ENCODE peak calls at places on chromosomes 5 and 9, in nine cellular contexts. One of them, this sample, is unnamed.

GRCh38 chr9:36250079-36250478 is 8.2 kb downstream of the GNE start:
- DNase-seq in psoas muscle: no peak
- DNase-seq in lower leg skin: no peak
- DNase-seq in CD8-positive, alpha-beta memory T cell: no peak
- DNase-seq in GM06990: no peak
- DNase-seq in heart right ventricle: no peak
- DNase-seq in fibroblast of the aortic adventitia: no peak
- DNase-seq in stomach: no peak
- DNase-seq in ovary: no peak
- DNase-seq in this sample: no peak

GRCh38 chr5:164352695-164353094 is 847.3 kb downstream of the MAT2B start:
- DNase-seq in psoas muscle: no peak
- DNase-seq in lower leg skin: no peak
- DNase-seq in CD8-positive, alpha-beta memory T cell: no peak
- DNase-seq in GM06990: no peak
- DNase-seq in heart right ventricle: no peak
- DNase-seq in fibroblast of the aortic adventitia: peak
- DNase-seq in stomach: no peak
- DNase-seq in ovary: no peak
- DNase-seq in this sample: no peak

GRCh38 chr5:57175586-57175985 is 1.7 kb downstream of the GPBP1 start:
- DNase-seq in psoas muscle: no peak
- DNase-seq in lower leg skin: no peak
- DNase-seq in CD8-positive, alpha-beta memory T cell: no peak
- DNase-seq in GM06990: no peak
- DNase-seq in heart right ventricle: no peak
- DNase-seq in fibroblast of the aortic adventitia: peak
- DNase-seq in stomach: no peak
- DNase-seq in ovary: no peak
- DNase-seq in this sample: no peak

GRCh38 chr5:13081116-13081515 is 863.4 kb downstream of the DNAH5 start:
- DNase-seq in psoas muscle: no peak
- DNase-seq in lower leg skin: no peak
- DNase-seq in CD8-positive, alpha-beta memory T cell: no peak
- DNase-seq in GM06990: no peak
- DNase-seq in heart right ventricle: no peak
- DNase-seq in fibroblast of the aortic adventitia: no peak
- DNase-seq in stomach: no peak
- DNase-seq in ovary: no peak
- DNase-seq in this sample: peak

GRCh38 chr5:148474025-148474511 is 90.3 kb downstream of the FBXO38 start:
- DNase-seq in psoas muscle: peak
- DNase-seq in lower leg skin: no peak
- DNase-seq in CD8-positive, alpha-beta memory T cell: no peak
- DNase-seq in GM06990: no peak
- DNase-seq in heart right ventricle: peak
- DNase-seq in fibroblast of the aortic adventitia: peak
- DNase-seq in stomach: no peak
- DNase-seq in ovary: no peak
- DNase-seq in this sample: peak

GRCh38 chr5:14930486-14930885 is 58.9 kb upstream of the ANKH start:
- DNase-seq in psoas muscle: no peak
- DNase-seq in lower leg skin: no peak
- DNase-seq in CD8-positive, alpha-beta memory T cell: no peak
- DNase-seq in GM06990: no peak
- DNase-seq in heart right ventricle: no peak
- DNase-seq in fibroblast of the aortic adventitia: no peak
- DNase-seq in stomach: no peak
- DNase-seq in ovary: no peak
- DNase-seq in this sample: no peak

GRCh38 chr5:17024686-17025180 is 88.6 kb upstream of the MYO10 start:
- DNase-seq in psoas muscle: no peak
- DNase-seq in lower leg skin: no peak
- DNase-seq in CD8-positive, alpha-beta memory T cell: no peak
- DNase-seq in GM06990: no peak
- DNase-seq in heart right ventricle: no peak
- DNase-seq in fibroblast of the aortic adventitia: no peak
- DNase-seq in stomach: no peak
- DNase-seq in ovary: no peak
- DNase-seq in this sample: peak

GRCh38 chr9:91431485-91431884 is 7.9 kb upstream of the NFIL3 start:
- DNase-seq in psoas muscle: no peak
- DNase-seq in lower leg skin: no peak
- DNase-seq in CD8-positive, alpha-beta memory T cell: no peak
- DNase-seq in GM06990: no peak
- DNase-seq in heart right ventricle: no peak
- DNase-seq in fibroblast of the aortic adventitia: no peak
- DNase-seq in stomach: no peak
- DNase-seq in ovary: no peak
- DNase-seq in this sample: no peak

GRCh38 chr9:36729902-36730301 is 157.2 kb downstream of the MELK start:
- DNase-seq in psoas muscle: no peak
- DNase-seq in lower leg skin: no peak
- DNase-seq in CD8-positive, alpha-beta memory T cell: no peak
- DNase-seq in GM06990: no peak
- DNase-seq in heart right ventricle: no peak
- DNase-seq in fibroblast of the aortic adventitia: peak
- DNase-seq in stomach: no peak
- DNase-seq in ovary: no peak
- DNase-seq in this sample: no peak

GRCh38 chr9:119366909-119367690 is 2.1 kb downstream of the BRINP1 start:
- DNase-seq in psoas muscle: no peak
- DNase-seq in lower leg skin: no peak
- DNase-seq in CD8-positive, alpha-beta memory T cell: no peak
- DNase-seq in GM06990: no peak
- DNase-seq in heart right ventricle: no peak
- DNase-seq in fibroblast of the aortic adventitia: no peak
- DNase-seq in stomach: no peak
- DNase-seq in ovary: no peak
- DNase-seq in this sample: no peak

GRCh38 chr9:2053883-2054845 is 39.0 kb downstream of the SMARCA2 start:
- DNase-seq in psoas muscle: no peak
- DNase-seq in lower leg skin: peak
- DNase-seq in CD8-positive, alpha-beta memory T cell: peak
- DNase-seq in GM06990: peak
- DNase-seq in heart right ventricle: no peak
- DNase-seq in fibroblast of the aortic adventitia: peak
- DNase-seq in stomach: peak
- DNase-seq in ovary: no peak
- DNase-seq in this sample: peak

GRCh38 chr5:96567188-96567587 is 95.0 kb upstream of the CAST start:
- DNase-seq in psoas muscle: no peak
- DNase-seq in lower leg skin: no peak
- DNase-seq in CD8-positive, alpha-beta memory T cell: no peak
- DNase-seq in GM06990: no peak
- DNase-seq in heart right ventricle: no peak
- DNase-seq in fibroblast of the aortic adventitia: peak
- DNase-seq in stomach: no peak
- DNase-seq in ovary: no peak
- DNase-seq in this sample: peak

GRCh38 chr9:37693265-37693664 is 42.5 kb downstream of the FRMPD1 start:
- DNase-seq in psoas muscle: no peak
- DNase-seq in lower leg skin: no peak
- DNase-seq in CD8-positive, alpha-beta memory T cell: no peak
- DNase-seq in GM06990: no peak
- DNase-seq in heart right ventricle: no peak
- DNase-seq in fibroblast of the aortic adventitia: peak
- DNase-seq in stomach: no peak
- DNase-seq in ovary: no peak
- DNase-seq in this sample: no peak

GRCh38 chr9:105656131-105656921 is 5.9 kb upstream of the TAL2 start:
- DNase-seq in psoas muscle: peak
- DNase-seq in lower leg skin: no peak
- DNase-seq in CD8-positive, alpha-beta memory T cell: no peak
- DNase-seq in GM06990: peak
- DNase-seq in heart right ventricle: peak
- DNase-seq in fibroblast of the aortic adventitia: no peak
- DNase-seq in stomach: peak
- DNase-seq in ovary: peak
- DNase-seq in this sample: peak

GRCh38 chr5:98497391-98497790 is 276.1 kb upstream of the RGMB start:
- DNase-seq in psoas muscle: no peak
- DNase-seq in lower leg skin: no peak
- DNase-seq in CD8-positive, alpha-beta memory T cell: no peak
- DNase-seq in GM06990: no peak
- DNase-seq in heart right ventricle: no peak
- DNase-seq in fibroblast of the aortic adventitia: peak
- DNase-seq in stomach: no peak
- DNase-seq in ovary: no peak
- DNase-seq in this sample: no peak

GRCh38 chr9:133389562-133389961 is 13.4 kb downstream of the STKLD1 start:
- DNase-seq in psoas muscle: no peak
- DNase-seq in lower leg skin: no peak
- DNase-seq in CD8-positive, alpha-beta memory T cell: no peak
- DNase-seq in GM06990: no peak
- DNase-seq in heart right ventricle: no peak
- DNase-seq in fibroblast of the aortic adventitia: no peak
- DNase-seq in stomach: no peak
- DNase-seq in ovary: no peak
- DNase-seq in this sample: no peak

GRCh38 chr9:115672477-115673316 is 480.9 kb upstream of the PAPPA start:
- DNase-seq in psoas muscle: no peak
- DNase-seq in lower leg skin: no peak
- DNase-seq in CD8-positive, alpha-beta memory T cell: no peak
- DNase-seq in GM06990: no peak
- DNase-seq in heart right ventricle: no peak
- DNase-seq in fibroblast of the aortic adventitia: peak
- DNase-seq in stomach: no peak
- DNase-seq in ovary: no peak
- DNase-seq in this sample: peak
- H3K4me3 ChIP-seq in psoas muscle: no peak
- H3K4me3 ChIP-seq in lower leg skin: no peak
- H3K4me3 ChIP-seq in CD8-positive, alpha-beta memory T cell: no peak
- H3K4me3 ChIP-seq in GM06990: no peak
- H3K4me3 ChIP-seq in heart right ventricle: no peak
- H3K4me3 ChIP-seq in fibroblast of the aortic adventitia: no peak
- H3K4me3 ChIP-seq in stomach: no peak
- H3K4me3 ChIP-seq in ovary: no peak
- H3K4me3 ChIP-seq in this sample: no peak

GRCh38 chr5:126477281-126477680 is 54.1 kb downstream of the GRAMD2B start:
- DNase-seq in psoas muscle: no peak
- DNase-seq in lower leg skin: no peak
- DNase-seq in CD8-positive, alpha-beta memory T cell: no peak
- DNase-seq in GM06990: no peak
- DNase-seq in heart right ventricle: no peak
- DNase-seq in fibroblast of the aortic adventitia: peak
- DNase-seq in stomach: no peak
- DNase-seq in ovary: no peak
- DNase-seq in this sample: no peak
- H3K4me3 ChIP-seq in psoas muscle: no peak
- H3K4me3 ChIP-seq in lower leg skin: no peak
- H3K4me3 ChIP-seq in CD8-positive, alpha-beta memory T cell: no peak
- H3K4me3 ChIP-seq in GM06990: no peak
- H3K4me3 ChIP-seq in heart right ventricle: no peak
- H3K4me3 ChIP-seq in fibroblast of the aortic adventitia: no peak
- H3K4me3 ChIP-seq in stomach: no peak
- H3K4me3 ChIP-seq in ovary: no peak
- H3K4me3 ChIP-seq in this sample: no peak

GRCh38 chr9:135993409-135993742 is 32.2 kb upstream of the UBAC1 start:
- DNase-seq in psoas muscle: no peak
- DNase-seq in lower leg skin: no peak
- DNase-seq in CD8-positive, alpha-beta memory T cell: no peak
- DNase-seq in GM06990: no peak
- DNase-seq in heart right ventricle: no peak
- DNase-seq in fibroblast of the aortic adventitia: no peak
- DNase-seq in stomach: no peak
- DNase-seq in ovary: no peak
- DNase-seq in this sample: no peak

GRCh38 chr9:135991771-135992170 is 30.6 kb upstream of the UBAC1 start:
- DNase-seq in psoas muscle: no peak
- DNase-seq in lower leg skin: no peak
- DNase-seq in CD8-positive, alpha-beta memory T cell: no peak
- DNase-seq in GM06990: no peak
- DNase-seq in heart right ventricle: no peak
- DNase-seq in fibroblast of the aortic adventitia: no peak
- DNase-seq in stomach: no peak
- DNase-seq in ovary: no peak
- DNase-seq in this sample: no peak

GRCh38 chr9:135990468-135991429 is 29.6 kb upstream of the UBAC1 start:
- DNase-seq in psoas muscle: peak
- DNase-seq in lower leg skin: no peak
- DNase-seq in CD8-positive, alpha-beta memory T cell: peak
- DNase-seq in GM06990: peak
- DNase-seq in heart right ventricle: peak
- DNase-seq in fibroblast of the aortic adventitia: peak
- DNase-seq in stomach: peak
- DNase-seq in ovary: peak
- DNase-seq in this sample: peak

GRCh38 chr9:135993840-135994776 is 32.9 kb upstream of the UBAC1 start:
- DNase-seq in psoas muscle: no peak
- DNase-seq in lower leg skin: no peak
- DNase-seq in CD8-positive, alpha-beta memory T cell: no peak
- DNase-seq in GM06990: no peak
- DNase-seq in heart right ventricle: no peak
- DNase-seq in fibroblast of the aortic adventitia: no peak
- DNase-seq in stomach: no peak
- DNase-seq in ovary: no peak
- DNase-seq in this sample: no peak

DNA sequence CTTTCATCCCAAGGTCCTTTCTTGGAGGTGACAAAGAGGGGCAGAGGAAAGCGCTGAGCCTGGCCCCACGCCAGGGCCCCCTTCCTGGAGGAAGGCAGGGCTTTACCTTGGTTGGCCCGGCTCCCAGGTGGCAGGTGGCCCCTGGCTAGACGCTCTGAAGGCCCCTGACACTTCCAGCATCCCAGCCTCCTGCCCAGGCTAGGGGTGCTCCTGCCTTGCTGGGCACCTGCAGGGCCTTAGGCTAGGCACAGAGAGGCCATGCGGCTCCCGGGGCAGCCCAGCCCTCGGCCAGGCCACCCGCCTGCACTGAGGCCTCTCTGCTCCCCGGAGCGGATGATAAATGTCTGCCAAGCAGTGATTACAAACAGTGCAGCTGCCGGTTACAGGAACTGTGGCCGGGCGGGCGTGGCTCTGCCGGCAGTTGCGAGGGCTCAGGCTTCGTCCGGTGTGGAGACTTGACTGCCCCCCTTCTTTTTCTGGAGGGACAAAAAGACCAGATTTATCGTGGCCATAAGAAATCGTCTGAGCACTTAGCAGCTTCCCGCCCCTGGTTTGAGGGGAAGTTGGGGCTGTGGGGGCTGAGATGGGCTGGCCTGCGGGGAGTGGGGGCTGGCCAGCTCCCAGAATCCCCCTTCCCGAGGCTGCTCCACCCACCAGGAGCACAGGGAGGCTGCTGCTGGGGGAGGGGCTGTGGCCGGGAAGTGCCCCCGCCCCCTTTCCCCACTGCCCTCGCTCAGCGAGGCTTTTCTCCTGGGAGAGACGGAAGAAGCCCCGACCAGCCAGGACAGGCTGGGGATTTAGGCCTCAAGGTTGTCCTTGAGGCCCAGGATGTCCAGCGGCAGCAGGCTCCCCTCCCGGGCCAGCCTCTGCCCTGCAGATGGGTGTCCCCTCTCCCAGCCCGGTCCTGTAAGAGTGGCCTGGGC is 31.6 kb upstream of the UBAC1 start:
- DNase-seq in psoas muscle: peak
- DNase-seq in lower leg skin: peak
- DNase-seq in CD8-positive, alpha-beta memory T cell: peak
- DNase-seq in GM06990: peak
- DNase-seq in heart right ventricle: peak
- DNase-seq in fibroblast of the aortic adventitia: peak
- DNase-seq in stomach: peak
- DNase-seq in ovary: peak
- DNase-seq in this sample: peak
- H3K4me3 ChIP-seq in psoas muscle: peak
- H3K4me3 ChIP-seq in lower leg skin: no peak
- H3K4me3 ChIP-seq in CD8-positive, alpha-beta memory T cell: peak
- H3K4me3 ChIP-seq in GM06990: no peak
- H3K4me3 ChIP-seq in heart right ventricle: peak
- H3K4me3 ChIP-seq in fibroblast of the aortic adventitia: peak
- H3K4me3 ChIP-seq in stomach: peak
- H3K4me3 ChIP-seq in ovary: peak
- H3K4me3 ChIP-seq in this sample: peak

GRCh38 chr9:136545065-136545965 is 533 bp downstream of the NOTCH1 start:
- DNase-seq in psoas muscle: no peak
- DNase-seq in lower leg skin: no peak
- DNase-seq in CD8-positive, alpha-beta memory T cell: peak
- DNase-seq in GM06990: peak
- DNase-seq in heart right ventricle: no peak
- DNase-seq in fibroblast of the aortic adventitia: no peak
- DNase-seq in stomach: no peak
- DNase-seq in ovary: no peak
- DNase-seq in this sample: peak
- H3K4me3 ChIP-seq in psoas muscle: peak
- H3K4me3 ChIP-seq in lower leg skin: peak
- H3K4me3 ChIP-seq in CD8-positive, alpha-beta memory T cell: peak
- H3K4me3 ChIP-seq in GM06990: peak
- H3K4me3 ChIP-seq in heart right ventricle: peak
- H3K4me3 ChIP-seq in fibroblast of the aortic adventitia: peak
- H3K4me3 ChIP-seq in stomach: peak
- H3K4me3 ChIP-seq in ovary: peak
- H3K4me3 ChIP-seq in this sample: peak

This sample was measured in MG63.